ENCODE peak calls at places on chromosomes 16 and 17, in five cellular contexts. X is activated CD4-positive, alpha-beta T cell treated with anti-CD3 and anti-CD28 coated beads, Interleukin-2, amount 50 U/mL, for 4 hours; Z is mucosa of descending colon; W is naive thymus-derived CD8-positive, alpha-beta T cell; S is GM13977. V is an unnamed sample.
A peak's percentile ranks its signal among the peaks of the same experiment; 100 is the strongest.

GRCh38 chr16:2150418-2151187 is 2.2 kb downstream of the RAB26 start:
- DNase-seq in X (no peak), Z (peak; percentile 70), W (no peak), S (no peak), V (no peak)

GRCh38 chr17:80565347-80566053 is 20.9 kb downstream of the RPTOR start:
- DNase-seq in X (no peak), Z (no peak), W (no peak), S (no peak), V (no peak)

GRCh38 chr17:44221862-44222111 is 2.3 kb upstream of the UBTF start:
- DNase-seq in X (no peak), Z (peak; percentile 67), W (no peak), S (no peak), V (peak; percentile 73)

GRCh38 chr16:46789075-46789474 is 40.9 kb upstream of the MYLK3 start:
- DNase-seq in X (no peak), Z (no peak), W (no peak), S (no peak), V (no peak)

GRCh38 chr17:57407287-57408063 is 151.2 kb downstream of the MSI2 start:
- DNase-seq in X (no peak), Z (peak; percentile 66), W (no peak), S (no peak), V (no peak)

GRCh38 chr16:83882118-83882879 is 16.6 kb upstream of the MLYCD start:
- DNase-seq in X (no peak), Z (no peak), W (no peak), S (no peak), V (no peak)

GRCh38 chr16:89863741-89864391 is 9.5 kb upstream of the TCF25 start:
- DNase-seq in X (no peak), Z (no peak), W (peak; percentile 18), S (peak; percentile 70), V (peak; percentile 76)

GRCh38 chr17:74340470-74341023 is 14.5 kb downstream of the KIF19 start:
- DNase-seq in X (no peak), Z (no peak), W (no peak), S (no peak), V (no peak)

V was measured in upper lobe of right lung.